ENCODE peak calls at places on chromosomes 3 and 15, in ten cellular contexts. One of them, this sample, is unnamed. For H3K27me3, the result is how much of the 10 kb centered on the place peaks cover.

GRCh38 chr15:91045065-91045464 is 22.7 kb upstream of the VPS33B start:
- DNase-seq in adrenal gland: no peak
- DNase-seq in NT2/D1: no peak
- DNase-seq in breast epithelium: no peak
- DNase-seq in tibial artery: no peak
- DNase-seq in brain microvascular endothelial cell: no peak
- DNase-seq in cardiac muscle cell: no peak
- DNase-seq in left ventricle myocardium inferior: no peak
- DNase-seq in mesendoderm: no peak
- DNase-seq in left lung: no peak
- DNase-seq in this sample: no peak

GRCh38 chr3:5012398-5012797 is 33.2 kb downstream of the BHLHE40 start:
- DNase-seq in adrenal gland: no peak
- DNase-seq in NT2/D1: no peak
- DNase-seq in breast epithelium: no peak
- DNase-seq in tibial artery: no peak
- DNase-seq in brain microvascular endothelial cell: no peak
- DNase-seq in cardiac muscle cell: no peak
- DNase-seq in left ventricle myocardium inferior: no peak
- DNase-seq in mesendoderm: peak
- DNase-seq in left lung: no peak
- DNase-seq in this sample: no peak

GRCh38 chr3:197516517-197516889 is 39.3 kb downstream of the BDH1 start:
- DNase-seq in adrenal gland: no peak
- DNase-seq in NT2/D1: no peak
- DNase-seq in breast epithelium: peak
- DNase-seq in tibial artery: no peak
- DNase-seq in brain microvascular endothelial cell: peak
- DNase-seq in cardiac muscle cell: no peak
- DNase-seq in left ventricle myocardium inferior: no peak
- DNase-seq in mesendoderm: peak
- DNase-seq in left lung: no peak
- DNase-seq in this sample: no peak

GRCh38 chr3:114418724-114419543 is 125.1 kb downstream of the TIGIT start:
- DNase-seq in adrenal gland: no peak
- DNase-seq in NT2/D1: peak
- DNase-seq in breast epithelium: no peak
- DNase-seq in tibial artery: no peak
- DNase-seq in brain microvascular endothelial cell: peak
- DNase-seq in cardiac muscle cell: peak
- DNase-seq in left ventricle myocardium inferior: no peak
- DNase-seq in mesendoderm: peak
- DNase-seq in left lung: no peak
- DNase-seq in this sample: peak

GRCh38 chr3:14627815-14628214 is 23.7 kb upstream of the CCDC174 start:
- DNase-seq in adrenal gland: no peak
- DNase-seq in NT2/D1: no peak
- DNase-seq in breast epithelium: no peak
- DNase-seq in tibial artery: no peak
- DNase-seq in brain microvascular endothelial cell: no peak
- DNase-seq in cardiac muscle cell: no peak
- DNase-seq in left ventricle myocardium inferior: no peak
- DNase-seq in mesendoderm: no peak
- DNase-seq in left lung: no peak
- DNase-seq in this sample: no peak

GRCh38 chr15:43441316-43441715 is 51.6 kb downstream of the TP53BP1 start:
- DNase-seq in adrenal gland: no peak
- DNase-seq in NT2/D1: no peak
- DNase-seq in breast epithelium: no peak
- DNase-seq in tibial artery: no peak
- DNase-seq in brain microvascular endothelial cell: peak
- DNase-seq in cardiac muscle cell: no peak
- DNase-seq in left ventricle myocardium inferior: no peak
- DNase-seq in mesendoderm: peak
- DNase-seq in left lung: no peak
- DNase-seq in this sample: peak

GRCh38 chr15:58551764-58552504 is 120.1 kb downstream of the LIPC start:
- DNase-seq in adrenal gland: no peak
- DNase-seq in NT2/D1: no peak
- DNase-seq in breast epithelium: peak
- DNase-seq in tibial artery: no peak
- DNase-seq in brain microvascular endothelial cell: peak
- DNase-seq in cardiac muscle cell: no peak
- DNase-seq in left ventricle myocardium inferior: no peak
- DNase-seq in mesendoderm: peak
- DNase-seq in left lung: peak
- DNase-seq in this sample: no peak

GRCh38 chr3:27535809-27536392 is 51.7 kb upstream of the SLC4A7 start:
- DNase-seq in adrenal gland: no peak
- DNase-seq in NT2/D1: no peak
- DNase-seq in breast epithelium: no peak
- DNase-seq in tibial artery: no peak
- DNase-seq in brain microvascular endothelial cell: no peak
- DNase-seq in cardiac muscle cell: no peak
- DNase-seq in left ventricle myocardium inferior: no peak
- DNase-seq in mesendoderm: peak
- DNase-seq in left lung: no peak
- DNase-seq in this sample: no peak

GRCh38 chr3:152298393-152299242 is 29.9 kb downstream of the MBNL1 start:
- DNase-seq in adrenal gland: peak
- DNase-seq in NT2/D1: no peak
- DNase-seq in breast epithelium: no peak
- DNase-seq in tibial artery: no peak
- DNase-seq in brain microvascular endothelial cell: peak
- DNase-seq in cardiac muscle cell: peak
- DNase-seq in left ventricle myocardium inferior: peak
- DNase-seq in mesendoderm: peak
- DNase-seq in left lung: no peak
- DNase-seq in this sample: peak

GRCh38 chr3:51955175-51955892 is at the start of gene GPR62:
- DNase-seq in adrenal gland: no peak
- DNase-seq in NT2/D1: no peak
- DNase-seq in breast epithelium: no peak
- DNase-seq in tibial artery: no peak
- DNase-seq in brain microvascular endothelial cell: no peak
- DNase-seq in cardiac muscle cell: no peak
- DNase-seq in left ventricle myocardium inferior: no peak
- DNase-seq in mesendoderm: no peak
- DNase-seq in left lung: no peak
- DNase-seq in this sample: no peak

GRCh38 chr15:36185438-36185837 is 394.0 kb upstream of the CDIN1 start:
- DNase-seq in adrenal gland: no peak
- DNase-seq in NT2/D1: no peak
- DNase-seq in breast epithelium: no peak
- DNase-seq in tibial artery: no peak
- DNase-seq in brain microvascular endothelial cell: no peak
- DNase-seq in cardiac muscle cell: no peak
- DNase-seq in left ventricle myocardium inferior: no peak
- DNase-seq in mesendoderm: no peak
- DNase-seq in left lung: no peak
- DNase-seq in this sample: no peak

GRCh38 chr3:196886175-196886574 is 18.5 kb downstream of the SENP5 start:
- DNase-seq in adrenal gland: no peak
- DNase-seq in NT2/D1: no peak
- DNase-seq in breast epithelium: no peak
- DNase-seq in tibial artery: no peak
- DNase-seq in brain microvascular endothelial cell: no peak
- DNase-seq in cardiac muscle cell: no peak
- DNase-seq in left ventricle myocardium inferior: no peak
- DNase-seq in mesendoderm: no peak
- DNase-seq in left lung: no peak
- DNase-seq in this sample: no peak

GRCh38 chr3:38720465-38720864 is 71.0 kb upstream of the SCN5A start:
- DNase-seq in adrenal gland: no peak
- DNase-seq in NT2/D1: no peak
- DNase-seq in breast epithelium: no peak
- DNase-seq in tibial artery: no peak
- DNase-seq in brain microvascular endothelial cell: no peak
- DNase-seq in cardiac muscle cell: no peak
- DNase-seq in left ventricle myocardium inferior: no peak
- DNase-seq in mesendoderm: peak
- DNase-seq in left lung: no peak
- DNase-seq in this sample: no peak

GRCh38 chr15:66120422-66120821 is 133.1 kb downstream of the MEGF11 start:
- DNase-seq in adrenal gland: no peak
- DNase-seq in NT2/D1: no peak
- DNase-seq in breast epithelium: no peak
- DNase-seq in tibial artery: no peak
- DNase-seq in brain microvascular endothelial cell: no peak
- DNase-seq in cardiac muscle cell: no peak
- DNase-seq in left ventricle myocardium inferior: no peak
- DNase-seq in mesendoderm: no peak
- DNase-seq in left lung: no peak
- DNase-seq in this sample: no peak

GRCh38 chr15:66114863-66115425 is 138.6 kb downstream of the MEGF11 start:
- DNase-seq in adrenal gland: no peak
- DNase-seq in NT2/D1: no peak
- DNase-seq in breast epithelium: no peak
- DNase-seq in tibial artery: no peak
- DNase-seq in brain microvascular endothelial cell: no peak
- DNase-seq in cardiac muscle cell: no peak
- DNase-seq in left ventricle myocardium inferior: no peak
- DNase-seq in mesendoderm: no peak
- DNase-seq in left lung: no peak
- DNase-seq in this sample: no peak

GRCh38 chr15:66115568-66116206 is 137.9 kb downstream of the MEGF11 start:
- DNase-seq in adrenal gland: no peak
- DNase-seq in NT2/D1: no peak
- DNase-seq in breast epithelium: no peak
- DNase-seq in tibial artery: no peak
- DNase-seq in brain microvascular endothelial cell: no peak
- DNase-seq in cardiac muscle cell: no peak
- DNase-seq in left ventricle myocardium inferior: no peak
- DNase-seq in mesendoderm: peak
- DNase-seq in left lung: no peak
- DNase-seq in this sample: no peak

GRCh38 chr15:66112388-66112787 is 141.2 kb downstream of the MEGF11 start:
- DNase-seq in adrenal gland: no peak
- DNase-seq in NT2/D1: no peak
- DNase-seq in breast epithelium: no peak
- DNase-seq in tibial artery: no peak
- DNase-seq in brain microvascular endothelial cell: no peak
- DNase-seq in cardiac muscle cell: no peak
- DNase-seq in left ventricle myocardium inferior: no peak
- DNase-seq in mesendoderm: no peak
- DNase-seq in left lung: no peak
- DNase-seq in this sample: no peak

GRCh38 chr15:66117841-66118240 is 135.7 kb downstream of the MEGF11 start:
- DNase-seq in adrenal gland: no peak
- DNase-seq in NT2/D1: no peak
- DNase-seq in breast epithelium: no peak
- DNase-seq in tibial artery: no peak
- DNase-seq in brain microvascular endothelial cell: no peak
- DNase-seq in cardiac muscle cell: no peak
- DNase-seq in left ventricle myocardium inferior: no peak
- DNase-seq in mesendoderm: no peak
- DNase-seq in left lung: no peak
- DNase-seq in this sample: no peak
- H3K27me3 ChIP-seq in adrenal gland: under half
- H3K27me3 ChIP-seq in NT2/D1: under half
- H3K27me3 ChIP-seq in breast epithelium: under half
- H3K27me3 ChIP-seq in tibial artery: under half
- H3K27me3 ChIP-seq in brain microvascular endothelial cell: under half
- H3K27me3 ChIP-seq in cardiac muscle cell: under half
- H3K27me3 ChIP-seq in left ventricle myocardium inferior: half or more
- H3K27me3 ChIP-seq in mesendoderm: under half
- H3K27me3 ChIP-seq in left lung: under half
- H3K27me3 ChIP-seq in this sample: under half

GRCh38 chr15:52778457-52778856 is 11.7 kb downstream of the ONECUT1 start:
- DNase-seq in adrenal gland: no peak
- DNase-seq in NT2/D1: no peak
- DNase-seq in breast epithelium: no peak
- DNase-seq in tibial artery: no peak
- DNase-seq in brain microvascular endothelial cell: no peak
- DNase-seq in cardiac muscle cell: no peak
- DNase-seq in left ventricle myocardium inferior: no peak
- DNase-seq in mesendoderm: peak
- DNase-seq in left lung: no peak
- DNase-seq in this sample: no peak
- H3K27me3 ChIP-seq in adrenal gland: under half
- H3K27me3 ChIP-seq in NT2/D1: under half
- H3K27me3 ChIP-seq in breast epithelium: under half
- H3K27me3 ChIP-seq in tibial artery: half or more
- H3K27me3 ChIP-seq in brain microvascular endothelial cell: under half
- H3K27me3 ChIP-seq in cardiac muscle cell: half or more
- H3K27me3 ChIP-seq in left ventricle myocardium inferior: half or more
- H3K27me3 ChIP-seq in mesendoderm: under half
- H3K27me3 ChIP-seq in left lung: half or more
- H3K27me3 ChIP-seq in this sample: under half

GRCh38 chr15:73369073-73369694 is 426 bp upstream of the HCN4 start:
- DNase-seq in adrenal gland: no peak
- DNase-seq in NT2/D1: no peak
- DNase-seq in breast epithelium: no peak
- DNase-seq in tibial artery: no peak
- DNase-seq in brain microvascular endothelial cell: no peak
- DNase-seq in cardiac muscle cell: peak
- DNase-seq in left ventricle myocardium inferior: no peak
- DNase-seq in mesendoderm: no peak
- DNase-seq in left lung: no peak
- DNase-seq in this sample: no peak
- H3K27me3 ChIP-seq in adrenal gland: half or more
- H3K27me3 ChIP-seq in NT2/D1: under half
- H3K27me3 ChIP-seq in breast epithelium: under half
- H3K27me3 ChIP-seq in tibial artery: half or more
- H3K27me3 ChIP-seq in brain microvascular endothelial cell: half or more
- H3K27me3 ChIP-seq in cardiac muscle cell: under half
- H3K27me3 ChIP-seq in left ventricle myocardium inferior: half or more
- H3K27me3 ChIP-seq in mesendoderm: under half
- H3K27me3 ChIP-seq in left lung: half or more
- H3K27me3 ChIP-seq in this sample: under half

GRCh38 chr3:65880350-65880749 is 158.4 kb downstream of the MAGI1 start:
- DNase-seq in adrenal gland: no peak
- DNase-seq in NT2/D1: no peak
- DNase-seq in breast epithelium: no peak
- DNase-seq in tibial artery: no peak
- DNase-seq in brain microvascular endothelial cell: no peak
- DNase-seq in cardiac muscle cell: no peak
- DNase-seq in left ventricle myocardium inferior: no peak
- DNase-seq in mesendoderm: no peak
- DNase-seq in left lung: no peak
- DNase-seq in this sample: no peak

GRCh38 chr3:65876028-65876420 is 162.7 kb downstream of the MAGI1 start:
- DNase-seq in adrenal gland: no peak
- DNase-seq in NT2/D1: no peak
- DNase-seq in breast epithelium: no peak
- DNase-seq in tibial artery: no peak
- DNase-seq in brain microvascular endothelial cell: no peak
- DNase-seq in cardiac muscle cell: no peak
- DNase-seq in left ventricle myocardium inferior: no peak
- DNase-seq in mesendoderm: no peak
- DNase-seq in left lung: no peak
- DNase-seq in this sample: no peak

GRCh38 chr3:65877160-65877559 is 161.6 kb downstream of the MAGI1 start:
- DNase-seq in adrenal gland: no peak
- DNase-seq in NT2/D1: no peak
- DNase-seq in breast epithelium: no peak
- DNase-seq in tibial artery: no peak
- DNase-seq in brain microvascular endothelial cell: no peak
- DNase-seq in cardiac muscle cell: no peak
- DNase-seq in left ventricle myocardium inferior: no peak
- DNase-seq in mesendoderm: no peak
- DNase-seq in left lung: no peak
- DNase-seq in this sample: no peak

GRCh38 chr3:65878831-65879230 is 159.9 kb downstream of the MAGI1 start:
- DNase-seq in adrenal gland: no peak
- DNase-seq in NT2/D1: peak
- DNase-seq in breast epithelium: no peak
- DNase-seq in tibial artery: no peak
- DNase-seq in brain microvascular endothelial cell: no peak
- DNase-seq in cardiac muscle cell: no peak
- DNase-seq in left ventricle myocardium inferior: no peak
- DNase-seq in mesendoderm: peak
- DNase-seq in left lung: no peak
- DNase-seq in this sample: no peak

GRCh38 chr3:65879372-65879771 is 159.3 kb downstream of the MAGI1 start:
- DNase-seq in adrenal gland: no peak
- DNase-seq in NT2/D1: no peak
- DNase-seq in breast epithelium: no peak
- DNase-seq in tibial artery: no peak
- DNase-seq in brain microvascular endothelial cell: no peak
- DNase-seq in cardiac muscle cell: no peak
- DNase-seq in left ventricle myocardium inferior: no peak
- DNase-seq in mesendoderm: no peak
- DNase-seq in left lung: no peak
- DNase-seq in this sample: no peak
- H3K27me3 ChIP-seq in adrenal gland: under half
- H3K27me3 ChIP-seq in NT2/D1: under half
- H3K27me3 ChIP-seq in breast epithelium: under half
- H3K27me3 ChIP-seq in tibial artery: under half
- H3K27me3 ChIP-seq in brain microvascular endothelial cell: under half
- H3K27me3 ChIP-seq in cardiac muscle cell: under half
- H3K27me3 ChIP-seq in left ventricle myocardium inferior: under half
- H3K27me3 ChIP-seq in mesendoderm: under half
- H3K27me3 ChIP-seq in left lung: under half
- H3K27me3 ChIP-seq in this sample: under half

This sample was measured in GM06990.